ENCODE peak calls at places on chromosomes 3 and 15, in six cellular contexts. K is BJ, S is colonic mucosa, F is foreskin fibroblast, L is astrocyte of the spinal cord, D is AG04450. O is an unnamed sample.

GRCh38 chr3:31294430-31295149 is 238.1 kb upstream of the STT3B start:
- DNase-seq in F (no peak), D (no peak), L (no peak), S (no peak), K (no peak), O (no peak)

GRCh38 chr3:33645060-33645841 is 72.8 kb downstream of the CLASP2 start:
- DNase-seq in D (no peak), K (no peak), F (no peak), L (peak), S (no peak), O (no peak)

GRCh38 chr3:194166682-194167479 is 30.9 kb downstream of the HES1 start:
- DNase-seq in L (no peak), D (no peak), F (no peak), K (no peak), S (no peak), O (no peak)

GRCh38 chr15:28786521-28786920 is 61.9 kb downstream of the GOLGA6L7 start:
- DNase-seq in L (no peak), S (no peak), K (no peak), D (no peak), F (peak), O (no peak)

GRCh38 chr15:85742186-85742751 is 52.5 kb downstream of the KLHL25 start:
- DNase-seq in K (no peak), D (no peak), L (peak), S (no peak), F (peak), O (no peak)

GRCh38 chr15:59736181-59736580 is 47.1 kb upstream of the BNIP2 start:
- DNase-seq in K (no peak), L (no peak), F (no peak), S (no peak), D (no peak), O (no peak)

GRCh38 chr3:41710646-41711388 is 251.1 kb downstream of the ULK4 start:
- DNase-seq in F (peak), L (peak), S (no peak), K (no peak), D (peak), O (peak)

GRCh38 chr15:28975766-28976179 is 90.0 kb downstream of the APBA2 start:
- DNase-seq in K (no peak), D (no peak), S (peak), F (peak), L (peak), O (no peak)

GRCh38 chr15:70523634-70524033 is 239.7 kb downstream of the UACA start:
- DNase-seq in K (no peak), S (no peak), L (no peak), D (no peak), F (no peak), O (no peak)

GRCh38 chr3:175398676-175399075 is 539.5 kb downstream of the NAALADL2 start:
- DNase-seq in F (peak), S (no peak), D (peak), L (peak), K (no peak), O (no peak)

GRCh38 chr15:50697109-50697797 is 10.7 kb upstream of the TRPM7 start:
- DNase-seq in K (no peak), F (no peak), L (no peak), D (no peak), S (no peak), O (no peak)

GRCh38 chr3:137787520-137787919 is 23.4 kb downstream of the SOX14 start:
- DNase-seq in D (no peak), S (no peak), K (no peak), F (no peak), L (no peak), O (no peak)

GRCh38 chr3:14329116-14329830 is 73.1 kb upstream of the SLC6A6 start:
- DNase-seq in L (peak), S (peak), F (peak), D (no peak), K (no peak), O (peak)

GRCh38 chr3:162437480-162437879 is 940.9 kb downstream of the OTOL1 start:
- DNase-seq in F (peak), L (peak), S (no peak), K (no peak), D (peak), O (no peak)

GRCh38 chr15:29244544-29244943 is 25.1 kb downstream of the NSMCE3 start:
- DNase-seq in K (no peak), L (no peak), F (no peak), D (no peak), S (no peak), O (no peak)

GRCh38 chr15:88375234-88375926 is 91.8 kb downstream of the MRPL46 start:
- DNase-seq in F (peak), L (peak), K (peak), D (peak), S (no peak), O (no peak)

GRCh38 chr3:194312743-194313281 is 38.3 kb downstream of the CPN2 start:
- DNase-seq in K (peak), L (peak), S (peak), D (no peak), F (peak), O (no peak)

GRCh38 chr15:56032366-56032765 is 39.0 kb upstream of the NEDD4 start:
- DNase-seq in S (no peak), D (no peak), L (no peak), K (no peak), F (no peak), O (no peak)

GRCh38 chr3:149414557-149415231 is 37.2 kb upstream of the TM4SF1 start:
- DNase-seq in L (peak), D (no peak), K (no peak), F (peak), S (no peak), O (no peak)

GRCh38 chr15:92091155-92091734 is 237.7 kb downstream of the SLCO3A1 start:
- DNase-seq in L (no peak), S (peak), D (no peak), F (no peak), K (no peak), O (no peak)

GRCh38 chr15:55618396-55618795 is 30.3 kb upstream of the PYGO1 start:
- DNase-seq in L (no peak), F (no peak), S (no peak), K (no peak), D (no peak), O (no peak)

GRCh38 chr3:70916375-70917055 is 604.1 kb upstream of the MDFIC2 start:
- DNase-seq in D (no peak), L (no peak), F (no peak), K (no peak), S (no peak), O (no peak)

GRCh38 chr15:98785796-98786581 is 137.7 kb downstream of the IGF1R start:
- DNase-seq in F (no peak), L (no peak), D (no peak), S (peak), K (no peak), O (no peak)

GRCh38 chr3:6655275-6655674 is 205.6 kb upstream of the GRM7 start:
- DNase-seq in K (no peak), F (no peak), S (no peak), D (no peak), L (no peak), O (no peak)

GRCh38 chr3:60992395-60992794 is 258.9 kb downstream of the FHIT start:
- DNase-seq in S (no peak), F (no peak), D (no peak), K (no peak), L (no peak), O (no peak)

GRCh38 chr3:105997800-105998526 is 129.2 kb upstream of the CBLB start:
- DNase-seq in F (peak), K (peak), L (peak), D (peak), S (no peak), O (peak)

GRCh38 chr3:113867506-113867905 is 28.9 kb downstream of the GRAMD1C start:
- DNase-seq in F (peak), S (no peak), K (peak), L (peak), D (peak), O (no peak)

GRCh38 chr3:57852896-57853295 is 96.8 kb downstream of the SLMAP start:
- DNase-seq in F (peak), L (peak), S (no peak), K (peak), D (no peak), O (peak)

GRCh38 chr15:46644493-46645481 is 1010.0 kb downstream of the SQOR start:
- DNase-seq in S (no peak), L (no peak), D (no peak), F (no peak), K (no peak), O (no peak)

GRCh38 chr3:116453676-116454346 is 8.5 kb upstream of the LSAMP start:
- DNase-seq in K (no peak), F (no peak), S (no peak), L (peak), D (no peak), O (no peak)

GRCh38 chr3:189629803-189630455 is 1.3 kb upstream of the TP63 start:
- DNase-seq in L (peak), K (no peak), S (no peak), F (peak), D (no peak), O (no peak)

DNA sequence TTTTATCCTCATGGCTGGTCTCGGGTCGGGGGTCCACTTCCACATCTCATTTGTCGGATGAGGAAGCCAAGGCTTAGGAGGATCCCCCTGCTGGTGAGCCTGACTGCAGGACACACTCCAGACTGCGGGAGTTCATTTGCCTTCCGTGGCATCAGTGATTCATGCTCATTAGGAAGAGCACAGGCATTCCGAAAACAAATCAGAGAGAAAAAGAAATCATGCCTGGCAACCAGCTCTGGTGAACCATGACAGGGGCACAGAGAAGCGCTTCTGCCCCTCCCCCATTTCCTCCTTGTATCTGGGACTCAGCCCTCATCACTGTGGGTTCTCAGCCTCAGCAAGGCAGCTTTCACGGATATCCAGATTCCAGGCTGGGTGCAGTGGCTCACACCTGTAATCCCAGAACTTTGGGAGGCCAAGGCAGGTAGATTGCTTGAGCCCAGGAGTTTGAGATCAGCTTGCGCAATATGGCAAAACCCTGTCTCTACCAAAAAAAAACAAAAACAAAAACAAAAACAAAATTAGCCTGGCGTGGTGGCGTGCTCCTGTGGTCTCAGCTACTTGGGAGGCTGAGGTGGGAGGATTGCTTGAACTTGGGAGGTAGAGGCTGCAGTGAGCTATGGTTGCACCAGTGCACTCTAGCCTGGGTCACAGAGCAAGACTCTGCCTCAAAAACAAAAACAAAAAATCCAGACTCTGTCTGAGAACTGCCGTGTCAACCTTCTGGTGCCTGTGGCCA is 28.4 kb downstream of the IRAK2 start:
- DNase-seq in L (peak), F (peak), S (peak), K (peak), D (peak), O (peak)
- TF ChIP-seq CTCF in L (peak), F (peak), S (no peak), K (peak), D (peak), O (peak)

GRCh38 chr15:96052572-96053038 is 277.9 kb upstream of the NR2F2 start:
- DNase-seq in S (no peak), D (no peak), K (no peak), L (no peak), F (no peak), O (no peak)

GRCh38 chr15:96053039-96054021 is 277.2 kb upstream of the NR2F2 start:
- DNase-seq in L (peak), S (peak), K (no peak), F (no peak), D (no peak), O (peak)

GRCh38 chr15:96051598-96051997 is 278.9 kb upstream of the NR2F2 start:
- DNase-seq in S (no peak), L (no peak), F (no peak), D (no peak), K (no peak), O (no peak)

GRCh38 chr15:96054029-96054428 is 276.5 kb upstream of the NR2F2 start:
- DNase-seq in S (no peak), D (no peak), K (no peak), F (no peak), L (no peak), O (no peak)

DNA sequence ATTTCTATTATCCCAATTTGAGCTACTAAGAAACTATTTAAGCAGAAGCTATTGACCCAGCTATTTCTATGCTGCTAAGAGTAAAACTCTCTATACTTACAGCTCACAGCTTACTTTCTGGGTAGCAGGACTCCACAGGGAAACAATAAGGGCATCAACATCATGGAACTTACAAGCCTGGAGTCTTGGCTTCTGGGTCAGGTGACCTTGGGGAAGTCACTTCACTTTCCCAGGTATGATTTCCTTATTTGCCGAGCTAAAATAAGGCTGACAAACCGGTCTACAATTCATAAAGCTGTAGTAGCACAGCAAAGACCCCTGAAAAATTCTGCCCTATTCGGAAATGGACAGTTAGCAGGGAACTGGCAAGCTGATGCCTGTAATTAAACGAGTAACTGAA is 278.3 kb upstream of the NR2F2 start:
- DNase-seq in K (no peak), F (no peak), L (no peak), D (no peak), S (no peak), O (no peak)
- H3K4me3 ChIP-seq in K (no peak), F (no peak), L (no peak), D (no peak), S (no peak), O (no peak)

GRCh38 chr15:65927545-65927944 is 58.3 kb downstream of the RAB11A start:
- DNase-seq in L (no peak), S (no peak), K (no peak), D (no peak), F (no peak), O (no peak)
- TF ChIP-seq CTCF in L (peak), S (no peak), K (peak), D (peak), F (peak), O (peak)

DNA sequence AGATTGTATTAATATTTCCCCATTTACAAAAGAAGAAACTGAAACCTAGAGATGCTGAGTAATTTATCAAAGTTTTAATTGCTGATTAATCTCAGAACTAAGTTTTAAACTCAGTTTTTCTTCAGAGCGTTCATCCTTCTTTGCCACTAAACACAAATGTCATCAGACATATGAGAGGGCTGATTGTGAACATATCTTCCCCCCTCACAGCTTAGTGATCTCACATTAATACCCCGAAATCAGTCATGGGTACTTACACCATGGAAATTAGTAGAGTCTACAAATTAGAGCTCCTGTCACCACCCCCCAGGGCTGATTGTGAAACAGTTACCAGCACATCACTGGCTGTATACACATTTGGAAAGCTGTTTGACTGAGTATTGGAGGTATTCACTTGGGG is 189.3 kb upstream of the SGO1 start:
- DNase-seq in S (no peak), K (no peak), D (no peak), F (no peak), L (no peak), O (no peak)
- H3K4me3 ChIP-seq in S (no peak), K (no peak), D (no peak), F (no peak), L (no peak), O (no peak)

GRCh38 chr3:45606991-45607712 is 12.6 kb downstream of the LIMD1 start:
- DNase-seq in D (no peak), L (peak), K (no peak), F (no peak), S (no peak), O (no peak)
- TF ChIP-seq CTCF in D (no peak), L (no peak), K (no peak), F (no peak), S (no peak), O (no peak)

GRCh38 chr15:96888764-96889163 is 558.3 kb downstream of the NR2F2 start:
- DNase-seq in K (no peak), F (no peak), S (no peak), L (no peak), D (no peak), O (no peak)

GRCh38 chr15:96893159-96893906 is 562.8 kb downstream of the NR2F2 start:
- DNase-seq in F (no peak), D (no peak), K (no peak), S (no peak), L (peak), O (no peak)

GRCh38 chr15:96887730-96888129 is 557.2 kb downstream of the NR2F2 start:
- DNase-seq in D (no peak), K (no peak), S (no peak), F (no peak), L (no peak), O (peak)

GRCh38 chr15:96894669-96895068 is 564.2 kb downstream of the NR2F2 start:
- DNase-seq in S (no peak), D (no peak), F (no peak), K (no peak), L (no peak), O (no peak)

GRCh38 chr15:96889734-96890480 is 559.4 kb downstream of the NR2F2 start:
- DNase-seq in L (peak), F (no peak), D (no peak), S (no peak), K (no peak), O (no peak)
- H3K4me3 ChIP-seq in L (peak), F (peak), D (peak), S (peak), K (no peak), O (peak)

DNA sequence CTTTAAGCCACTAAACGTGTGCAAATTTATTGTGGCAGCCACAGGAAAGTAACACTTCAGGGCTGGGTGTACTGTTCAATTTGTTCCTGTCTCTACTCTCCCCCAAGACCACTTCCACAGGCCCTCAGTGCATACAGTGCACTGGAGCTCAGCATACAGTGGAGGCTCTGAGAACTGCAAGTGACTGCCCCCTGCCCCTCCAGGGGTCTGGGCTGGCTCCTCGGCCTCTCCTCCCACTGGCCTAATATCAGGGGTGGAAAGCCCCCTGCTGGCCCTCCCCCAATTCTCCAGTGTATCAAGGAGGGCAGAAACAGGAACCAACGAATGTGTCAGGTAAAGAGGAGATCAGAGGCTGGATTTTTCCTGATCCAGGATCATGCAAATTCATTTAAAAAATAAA is 19.9 kb upstream of the HEG1 start:
- DNase-seq in L (no peak), K (no peak), F (no peak), D (no peak), S (no peak), O (no peak)
- TF ChIP-seq CTCF in L (peak), K (no peak), F (no peak), D (peak), S (no peak), O (no peak)

GRCh38 chr15:41773332-41773728 is 954 bp upstream of the MAPKBP1 start:
- DNase-seq in K (no peak), D (no peak), L (no peak), F (no peak), S (no peak), O (no peak)
- H3K4me3 ChIP-seq in K (peak), D (peak), L (peak), F (peak), S (peak), O (peak)

O was measured in epithelial cell of proximal tubule.